ENCODE peak calls at places on chromosomes 6 and 20, in eight cellular contexts. M is stomach; S is activated CD4-positive, alpha-beta memory T cell treated with anti-CD3 and anti-CD28 coated beads for 36 hours; G is activated gamma-delta T cell; F is CD4-positive, alpha-beta memory T cell; R is nephron progenitor cell; I is islet precursor cell; V is T1000. Y is an unnamed sample.

GRCh38 chr6:169162968-169163903 is 90.4 kb downstream of the THBS2 start:
- DNase-seq in V (peak), G (no peak), F (no peak), R (no peak), M (no peak), I (peak), S (no peak), Y (peak)

GRCh38 chr20:63139369-63139768 is 76.6 kb downstream of the YTHDF1 start:
- DNase-seq in M (no peak), I (no peak), R (no peak), F (no peak), V (no peak), S (no peak), G (no peak), Y (no peak)

GRCh38 chr20:54212226-54212625 is 4.3 kb downstream of the PFDN4 start:
- DNase-seq in G (no peak), V (no peak), S (no peak), R (no peak), F (no peak), I (peak), M (no peak), Y (no peak)

GRCh38 chr20:37283530-37284195 is 5.8 kb upstream of the MANBAL start:
- DNase-seq in M (no peak), F (no peak), V (no peak), G (no peak), S (no peak), I (peak), R (no peak), Y (peak)

GRCh38 chr6:47630587-47630986 is 67.8 kb upstream of the ADGRF4 start:
- DNase-seq in V (no peak), S (no peak), G (no peak), I (no peak), R (no peak), F (no peak), M (no peak), Y (no peak)

GRCh38 chr6:36917541-36918193 is 31.9 kb downstream of the C6orf89 start:
- DNase-seq in V (no peak), F (no peak), I (no peak), R (no peak), M (no peak), G (no peak), S (no peak), Y (peak)

GRCh38 chr20:19603390-19603753 is 154.7 kb upstream of the RIN2 start:
- DNase-seq in M (no peak), R (no peak), G (no peak), I (no peak), V (no peak), S (no peak), F (no peak), Y (no peak)

GRCh38 chr6:75488026-75488425 is 5.6 kb downstream of the FILIP1 start:
- DNase-seq in F (no peak), V (no peak), G (no peak), M (no peak), R (no peak), S (no peak), I (no peak), Y (no peak)

GRCh38 chr6:29723666-29724588 is 693 bp downstream of the HLA-F start:
- DNase-seq in M (peak), F (peak), R (peak), G (peak), I (peak), V (no peak), S (peak), Y (no peak)

GRCh38 chr6:168535711-168536110 is 94.7 kb downstream of the SMOC2 start:
- DNase-seq in R (no peak), M (no peak), S (no peak), F (no peak), I (no peak), G (no peak), V (no peak), Y (no peak)

Y was measured in mucosa of gallbladder.